ENCODE peak calls at places on chromosomes 3 and 15, in five cellular contexts. G is colonic mucosa; R is IMR-90; M is stimulated activated CD8-positive, alpha-beta memory T cell treated with anti-CD3 and anti-CD28 coated beads, Interleukin-7, amount 100 ng/mL, for 24 hours; X is EL. D is an unnamed sample.

GRCh38 chr3:53193466-53194217 is 32.6 kb downstream of the PRKCD start:
- DNase-seq in R (no peak), X (no peak), M (no peak), G (no peak), D (no peak)

GRCh38 chr3:1275495-1275894 is 182.7 kb downstream of the CNTN6 start:
- DNase-seq in X (no peak), R (no peak), G (peak; percentile 25), M (no peak), D (no peak)

GRCh38 chr15:40054056-40054745 is 15.2 kb upstream of the SRP14 start:
- DNase-seq in R (peak; percentile 31), G (no peak), M (no peak), X (no peak), D (no peak)

GRCh38 chr15:65773386-65774111 is 18.5 kb downstream of the DENND4A start:
- DNase-seq in G (peak; percentile 47), R (no peak), M (no peak), X (no peak), D (no peak)

GRCh38 chr15:91807122-91807521 is 46.4 kb upstream of the SLCO3A1 start:
- DNase-seq in M (no peak), G (no peak), X (no peak), R (no peak), D (no peak)

GRCh38 chr3:53255360-53255774 is 455 bp downstream of the TKT start:
- DNase-seq in R (no peak), X (no peak), G (peak; percentile 44), M (peak; percentile 4), D (no peak)

GRCh38 chr3:18007980-18008379 is 265.5 kb upstream of the TBC1D5 start:
- DNase-seq in R (no peak), M (no peak), X (no peak), G (no peak), D (no peak)

GRCh38 chr15:40471105-40471777 is 457 bp downstream of the CHST14 start:
- DNase-seq in G (peak; percentile 26), M (no peak), X (peak; percentile 22), R (peak; percentile 4), D (no peak)

GRCh38 chr3:122961146-122961545 is 66.4 kb downstream of the SEMA5B start:
- DNase-seq in M (no peak), R (peak; percentile 11), G (no peak), X (no peak), D (no peak)

GRCh38 chr15:96180062-96180745 is 150.3 kb upstream of the NR2F2 start:
- DNase-seq in X (no peak), R (no peak), G (no peak), M (no peak), D (no peak)

GRCh38 chr15:52136471-52136993 is 24.0 kb upstream of the BCL2L10 start:
- DNase-seq in G (no peak), R (peak; percentile 52), X (no peak), M (no peak), D (no peak)

GRCh38 chr3:80213076-80213475 is 445.3 kb upstream of the ROBO1 start:
- DNase-seq in G (no peak), M (no peak), X (no peak), R (no peak), D (no peak)

GRCh38 chr15:74793135-74794028 is 11.5 kb downstream of the CSK start:
- DNase-seq in G (no peak), X (no peak), M (no peak), R (no peak), D (no peak)

GRCh38 chr3:51340989-51341636 is 44.0 kb upstream of the MANF start:
- DNase-seq in R (peak; percentile 13), M (no peak), G (no peak), X (peak; percentile 44), D (no peak)

GRCh38 chr15:74826372-74826819 is at the start of gene CPLX3:
- DNase-seq in X (no peak), R (no peak), G (no peak), M (no peak), D (no peak)

GRCh38 chr3:53089511-53089910 is 40.7 kb downstream of the RFT1 start:
- DNase-seq in M (no peak), R (no peak), G (no peak), X (no peak), D (no peak)

GRCh38 chr15:82072926-82073537 is 27.2 kb upstream of the MEX3B start:
- DNase-seq in R (no peak), M (no peak), X (no peak), G (no peak), D (no peak)

D was measured in cortex of kidney.